ENCODE peak calls at places on chromosomes 7 and 10, in four cellular contexts. C, W, E and T are unnamed samples.
A peak's percentile ranks its signal among the peaks of the same experiment; 100 is the strongest.

GRCh38 chr10:86657396-86658011 is 3.2 kb downstream of the OPN4 start:
- DNase-seq in C (peak; percentile 35), E (no peak), W (no peak), T (peak; percentile 46)

GRCh38 chr7:37385787-37386186 is 62.9 kb downstream of the ELMO1 start:
- DNase-seq in C (peak; percentile 77), W (no peak), E (no peak), T (no peak)

GRCh38 chr7:130875265-130875741 is 141.3 kb upstream of the KLF14 start:
- DNase-seq in W (peak; percentile 70), C (peak; percentile 76), E (peak; percentile 54), T (peak; percentile 75)

GRCh38 chr7:36742911-36743775 is 18.8 kb upstream of the AOAH start:
- DNase-seq in C (peak; percentile 64), W (no peak), E (no peak), T (no peak)

GRCh38 chr10:6049031-6049400 is 13.2 kb downstream of the IL2RA start:
- DNase-seq in W (peak; percentile 14), E (no peak), C (no peak), T (no peak)

GRCh38 chr7:128221929-128222403 is 19.1 kb upstream of the LEP start:
- DNase-seq in E (no peak), C (no peak), W (no peak), T (no peak)

GRCh38 chr7:74282748-74283459 is 6.3 kb upstream of the CLIP2 start:
- DNase-seq in E (no peak), W (no peak), C (no peak), T (no peak)

GRCh38 chr10:116110736-116111135 is 162.3 kb downstream of the GFRA1 start:
- DNase-seq in C (no peak), W (no peak), E (no peak), T (no peak)

GRCh38 chr10:497898-498451 is 191.5 kb downstream of the DIP2C start:
- DNase-seq in E (no peak), W (no peak), C (peak; percentile 27), T (no peak)

GRCh38 chr7:37758467-37758866 is 74.9 kb downstream of the GPR141 start:
- DNase-seq in E (no peak), W (no peak), C (no peak), T (no peak)

GRCh38 chr7:519429-519973 is at the start of gene PDGFA:
- DNase-seq in W (no peak), C (no peak), E (no peak), T (peak; percentile 88)

GRCh38 chr7:34392972-34393371 is 265.0 kb upstream of the NPSR1 start:
- DNase-seq in W (no peak), C (no peak), E (no peak), T (no peak)

GRCh38 chr10:30528427-30528782 is 94.4 kb downstream of the MAP3K8 start:
- DNase-seq in C (no peak), W (no peak), E (no peak), T (no peak)

GRCh38 chr7:78420001-78420400 is 621.4 kb downstream of the PHTF2 start:
- DNase-seq in E (no peak), W (no peak), C (no peak), T (no peak)

GRCh38 chr10:95478935-95479334 is 82.2 kb downstream of the SORBS1 start:
- DNase-seq in C (no peak), E (no peak), W (no peak), T (no peak)

GRCh38 chr10:95482501-95483248 is 78.5 kb downstream of the SORBS1 start:
- DNase-seq in C (no peak), E (no peak), W (no peak), T (no peak)

GRCh38 chr10:95478185-95478584 is 83.0 kb downstream of the SORBS1 start:
- DNase-seq in W (no peak), C (no peak), E (no peak), T (no peak)

GRCh38 chr10:95480901-95481491 is 80.2 kb downstream of the SORBS1 start:
- DNase-seq in W (no peak), E (no peak), C (no peak), T (no peak)

GRCh38 chr10:95480102-95480900 is 80.9 kb downstream of the SORBS1 start:
- DNase-seq in E (no peak), C (no peak), W (peak; percentile 33), T (no peak)
- H3K4me1 ChIP-seq in E (no peaks in the 10 kb centered on the region), C (peaks cover 38% of the 10 kb centered on the region), W (no peaks in the 10 kb centered on the region), T (peaks cover 17% of the 10 kb centered on the region)

GRCh38 chr10:32956365-32957197 is 1.4 kb downstream of the ITGB1 start:
- DNase-seq in E (no peak), W (no peak), C (no peak), T (no peak)
- H3K4me1 ChIP-seq in E (peaks cover 6% of the 10 kb centered on the region), W (peaks cover 7% of the 10 kb centered on the region), C (peaks cover 77% of the 10 kb centered on the region), T (peaks cover 27% of the 10 kb centered on the region)

GRCh38 chr7:44630791-44631457 is 24.5 kb downstream of the OGDH start:
- DNase-seq in W (no peak), E (no peak), C (no peak), T (no peak)
- H3K4me1 ChIP-seq in W (peaks cover 34% of the 10 kb centered on the region), E (no peaks in the 10 kb centered on the region), C (peaks cover 81% of the 10 kb centered on the region), T (peaks cover 64% of the 10 kb centered on the region)

GRCh38 chr10:112224933-112225529 is 41.5 kb upstream of the GPAM start:
- DNase-seq in E (no peak), C (no peak), W (no peak), T (no peak)

GRCh38 chr10:112227331-112227961 is 43.9 kb upstream of the GPAM start:
- DNase-seq in C (peak; percentile 54), E (no peak), W (no peak), T (no peak)

GRCh38 chr10:112229096-112229495 is 45.5 kb upstream of the GPAM start:
- DNase-seq in E (no peak), W (no peak), C (no peak), T (no peak)

GRCh38 chr10:112225771-112226438 is 42.3 kb upstream of the GPAM start:
- DNase-seq in W (no peak), E (no peak), C (no peak), T (no peak)

DNA sequence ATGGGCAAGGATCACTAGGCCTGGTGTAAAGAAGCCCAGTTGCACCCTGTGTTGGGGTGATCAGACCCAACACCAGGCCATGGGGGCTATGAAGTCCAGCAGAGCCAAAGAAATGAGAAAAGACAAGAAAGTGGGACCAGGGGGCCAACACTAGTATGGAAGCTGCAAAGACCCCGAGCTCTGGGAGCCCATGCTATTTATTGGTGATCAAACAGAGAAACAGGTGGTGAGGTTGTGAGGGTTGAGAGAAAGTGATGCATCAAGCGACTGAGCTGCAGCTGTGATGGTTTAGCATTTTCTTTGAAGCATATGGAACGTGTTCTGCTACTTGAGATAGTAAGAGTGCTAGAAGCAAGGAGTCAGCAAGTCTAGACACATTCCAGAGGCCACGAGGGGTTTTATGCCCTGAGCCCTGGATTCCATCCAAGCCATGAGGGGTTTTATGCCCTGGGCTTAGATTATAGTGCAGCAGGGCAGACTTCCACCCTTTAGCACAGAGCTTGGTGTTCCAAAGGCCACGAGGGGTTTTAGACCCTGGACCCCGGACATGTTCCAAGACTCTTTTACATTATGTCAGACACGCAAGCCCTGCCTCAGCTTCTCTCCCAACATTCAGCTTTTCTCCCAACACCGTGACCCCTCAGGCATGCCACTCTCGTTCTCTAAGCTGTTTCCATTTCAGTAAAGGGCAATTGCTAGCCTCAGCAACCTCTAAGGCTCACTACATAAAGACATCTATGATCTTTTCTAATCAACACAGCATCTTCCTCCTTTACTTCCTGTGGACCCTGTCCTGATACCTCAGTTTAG is 43.1 kb upstream of the GPAM start:
- DNase-seq in W (no peak), E (no peak), C (no peak), T (no peak)
- H3K4me1 ChIP-seq in W (no peaks in the 10 kb centered on the region), E (peaks cover 10% of the 10 kb centered on the region), C (peaks cover 4% of the 10 kb centered on the region), T (no peaks in the 10 kb centered on the region)